ENCODE peak calls at places on chromosomes 5 and 9, in five cellular contexts. P is mesothelial cell of epicardium; V is activated CD8-positive, alpha-beta memory T cell treated with anti-CD3 and anti-CD28 coated beads for 24 hours; G is stimulated activated CD4-positive, alpha-beta T cell treated with anti-CD3 and anti-CD28 coated beads, Interleukin-12 subunit alpha, Interleukin-12 subunit beta, amount 100 ng/mL, for 4 hours; K is activated CD4-positive, CD25-positive, alpha-beta regulatory T cell treated with anti-CD3 and anti-CD28 coated beads, Interleukin-2, amount 50 U/mL, for 72 hours. Z is an unnamed sample.

GRCh38 chr5:139984816-139985215 is 58.3 kb downstream of the NRG2 start:
- DNase-seq in P (no peak), V (no peak), G (no peak), K (no peak), Z (no peak)

GRCh38 chr9:114001410-114001685 is 76.8 kb downstream of the AMBP start:
- DNase-seq in P (no peak), V (no peak), G (no peak), K (no peak), Z (no peak)

GRCh38 chr5:133368009-133368408 is 244.3 kb downstream of the FSTL4 start:
- DNase-seq in P (no peak), V (no peak), G (no peak), K (no peak), Z (no peak)

GRCh38 chr5:169020102-169020501 is 280.8 kb downstream of the SLIT3 start:
- DNase-seq in P (no peak), V (no peak), G (no peak), K (no peak), Z (peak; percentile 33)

GRCh38 chr9:15370496-15371464 is 51.9 kb upstream of the SNAPC3 start:
- DNase-seq in P (no peak), V (no peak), G (no peak), K (no peak), Z (no peak)

GRCh38 chr5:113293613-113294340 is 141.0 kb downstream of the TSSK1B start:
- DNase-seq in P (no peak), V (peak; percentile 60), G (no peak), K (no peak), Z (peak; percentile 60)

GRCh38 chr5:95667219-95667618 is 15.6 kb downstream of the SPATA9 start:
- DNase-seq in P (no peak), V (no peak), G (no peak), K (no peak), Z (no peak)

GRCh38 chr5:122354293-122354692 is 42.3 kb downstream of the SNCAIP start:
- DNase-seq in P (no peak), V (no peak), G (no peak), K (no peak), Z (peak; percentile 78)

GRCh38 chr9:91884746-91885687 is 65.0 kb downstream of the ROR2 start:
- DNase-seq in P (no peak), V (no peak), G (no peak), K (no peak), Z (no peak)

GRCh38 chr5:8399471-8399870 is 530.5 kb downstream of the MTRR start:
- DNase-seq in P (no peak), V (no peak), G (no peak), K (no peak), Z (no peak)

GRCh38 chr9:113343732-113344231 is 3.7 kb upstream of the WDR31 start:
- DNase-seq in P (peak; percentile 67), V (no peak), G (no peak), K (no peak), Z (peak; percentile 38)

GRCh38 chr5:59143926-59144333 is 561.1 kb downstream of the RAB3C start:
- DNase-seq in P (no peak), V (no peak), G (no peak), K (no peak), Z (no peak)

GRCh38 chr9:129312731-129313130 is 134.7 kb upstream of the IER5L start:
- DNase-seq in P (peak; percentile 19), V (peak; percentile 46), G (no peak), K (peak; percentile 29), Z (no peak)

GRCh38 chr9:135103931-135104639 is 16.6 kb downstream of the OLFM1 start:
- DNase-seq in P (no peak), V (no peak), G (no peak), K (no peak), Z (no peak)

GRCh38 chr9:77854258-77854915 is 177.2 kb downstream of the GNAQ start:
- DNase-seq in P (no peak), V (no peak), G (no peak), K (no peak), Z (no peak)

GRCh38 chr5:177546262-177546741 is 8.1 kb downstream of the FAM193B start:
- DNase-seq in P (no peak), V (no peak), G (no peak), K (no peak), Z (peak; percentile 98)

GRCh38 chr5:73031839-73032238 is 76.0 kb downstream of the FCHO2 start:
- DNase-seq in P (no peak), V (no peak), G (no peak), K (no peak), Z (peak; percentile 80)

GRCh38 chr9:124291801-124292396 is 34.1 kb downstream of the NEK6 start:
- DNase-seq in P (no peak), V (peak; percentile 83), G (peak; percentile 33), K (peak; percentile 43), Z (peak; percentile 37)

GRCh38 chr5:94776167-94776566 is 157.7 kb downstream of the SLF1 start:
- DNase-seq in P (no peak), V (no peak), G (no peak), K (no peak), Z (peak; percentile 61)

GRCh38 chr9:132350861-132351315 is 3.9 kb downstream of the SETX start:
- DNase-seq in P (no peak), V (no peak), G (no peak), K (no peak), Z (peak; percentile 16)

Z was measured in adipocyte.